ENCODE peak calls at places on chromosomes 4 and X, in eight cellular contexts. C is occipital lobe, A is AG09309, F is NCI-H345, K is OCI-LY7, T is EL, X is memory B cell, W is Right ventricle myocardium superior. Y is an unnamed sample.
A peak's percentile ranks its signal among the peaks of the same experiment; 100 is the strongest.

GRCh38 chr4:26871611-26872010 is 11.0 kb downstream of the STIM2 start:
- DNase-seq in X (no peak), W (no peak), F (no peak), K (no peak), A (no peak), C (no peak), T (peak; percentile 53), Y (no peak)

GRCh38 chr4:74109116-74109791 is 10.3 kb upstream of the CXCL2 start:
- DNase-seq in A (peak; percentile 94), X (no peak), K (no peak), F (no peak), C (no peak), T (peak; percentile 97), W (peak; percentile 51), Y (no peak)

GRCh38 chr4:151117371-151117962 is 18.0 kb downstream of the RPS3A start:
- DNase-seq in W (no peak), K (peak; percentile 71), T (peak; percentile 62), X (peak; percentile 44), A (no peak), F (peak; percentile 33), C (no peak), Y (peak; percentile 51)

GRCh38 chr4:152983774-152984411 is 47.8 kb downstream of the FHDC1 start:
- DNase-seq in C (no peak), A (peak; percentile 72), T (peak; percentile 61), K (no peak), F (no peak), W (no peak), X (no peak), Y (no peak)

GRCh38 chrX:148771440-148771839 is 271.0 kb downstream of the AFF2 start:
- DNase-seq in A (no peak), K (no peak), T (no peak), F (no peak), W (no peak), X (no peak), C (no peak), Y (no peak)

GRCh38 chr4:46386570-46386969 is 3.4 kb downstream of the GABRA2 start:
- DNase-seq in W (no peak), X (no peak), F (no peak), C (no peak), K (no peak), T (no peak), A (no peak), Y (peak; percentile 7)

GRCh38 chr4:8122746-8123145 is 35.9 kb downstream of the ABLIM2 start:
- DNase-seq in F (no peak), K (no peak), W (no peak), C (no peak), A (no peak), T (no peak), X (no peak), Y (no peak)

GRCh38 chr4:10672379-10672778 is 12.2 kb downstream of the CLNK start:
- DNase-seq in K (no peak), C (no peak), F (no peak), T (no peak), X (no peak), W (no peak), A (no peak), Y (no peak)

GRCh38 chr4:10746371-10747143 is 62.0 kb upstream of the CLNK start:
- DNase-seq in X (no peak), K (no peak), W (no peak), T (no peak), A (no peak), C (no peak), F (no peak), Y (no peak)

GRCh38 chrX:154384284-154384892 is 5.3 kb downstream of the EMD start:
- DNase-seq in C (no peak), K (no peak), T (no peak), A (no peak), X (no peak), W (no peak), F (no peak), Y (no peak)